ENCODE peak calls at places on chromosomes 1 and 21, in ten cellular contexts. One of them, this sample, is unnamed.
A peak's percentile ranks its signal among the peaks of the same experiment; 100 is the strongest.

GRCh38 chr1:213171711-213172110 is 120.7 kb downstream of the RPS6KC1 start:
- DNase-seq in ureter: no peak
- DNase-seq in T follicular helper cell: no peak
- DNase-seq in stimulated activated CD4-positive, alpha-beta T cell treated with anti-CD3 and anti-CD28 coated beads, Interleukin-4, amount 100 ng/mL, for 24 hours: no peak
- DNase-seq in HS-5: no peak
- DNase-seq in activated CD4-positive, alpha-beta T cell treated with anti-CD3 and anti-CD28 coated beads for 24 hours: no peak
- DNase-seq in upper lobe of right lung: no peak
- DNase-seq in CD8-positive, alpha-beta memory T cell: no peak
- DNase-seq in left ventricle myocardium inferior: no peak
- DNase-seq in AG08396: no peak
- DNase-seq in this sample: no peak

GRCh38 chr1:198701766-198702539 is 63.1 kb downstream of the PTPRC start:
- DNase-seq in AG08396: no peak
- DNase-seq in activated CD4-positive, alpha-beta T cell treated with anti-CD3 and anti-CD28 coated beads for 24 hours: no peak
- DNase-seq in left ventricle myocardium inferior: no peak
- DNase-seq in CD8-positive, alpha-beta memory T cell: no peak
- DNase-seq in upper lobe of right lung: no peak
- DNase-seq in ureter: no peak
- DNase-seq in T follicular helper cell: no peak
- DNase-seq in HS-5: no peak
- DNase-seq in stimulated activated CD4-positive, alpha-beta T cell treated with anti-CD3 and anti-CD28 coated beads, Interleukin-4, amount 100 ng/mL, for 24 hours: no peak
- DNase-seq in this sample: no peak

GRCh38 chr1:51636765-51637522 is 20.1 kb downstream of the OSBPL9 start:
- DNase-seq in T follicular helper cell: no peak
- DNase-seq in AG08396: no peak
- DNase-seq in activated CD4-positive, alpha-beta T cell treated with anti-CD3 and anti-CD28 coated beads for 24 hours: no peak
- DNase-seq in CD8-positive, alpha-beta memory T cell: no peak
- DNase-seq in stimulated activated CD4-positive, alpha-beta T cell treated with anti-CD3 and anti-CD28 coated beads, Interleukin-4, amount 100 ng/mL, for 24 hours: no peak
- DNase-seq in upper lobe of right lung: no peak
- DNase-seq in left ventricle myocardium inferior: no peak
- DNase-seq in HS-5: peak; percentile 77
- DNase-seq in ureter: no peak
- DNase-seq in this sample: no peak

GRCh38 chr1:201505505-201505893 is 1.4 kb downstream of the CSRP1 start:
- DNase-seq in stimulated activated CD4-positive, alpha-beta T cell treated with anti-CD3 and anti-CD28 coated beads, Interleukin-4, amount 100 ng/mL, for 24 hours: no peak
- DNase-seq in ureter: no peak
- DNase-seq in HS-5: peak; percentile 53
- DNase-seq in left ventricle myocardium inferior: no peak
- DNase-seq in T follicular helper cell: no peak
- DNase-seq in activated CD4-positive, alpha-beta T cell treated with anti-CD3 and anti-CD28 coated beads for 24 hours: no peak
- DNase-seq in CD8-positive, alpha-beta memory T cell: no peak
- DNase-seq in AG08396: peak; percentile 57
- DNase-seq in upper lobe of right lung: no peak
- DNase-seq in this sample: no peak

GRCh38 chr1:71634159-71634558 is 553.3 kb upstream of the ZRANB2 start:
- DNase-seq in stimulated activated CD4-positive, alpha-beta T cell treated with anti-CD3 and anti-CD28 coated beads, Interleukin-4, amount 100 ng/mL, for 24 hours: no peak
- DNase-seq in AG08396: no peak
- DNase-seq in T follicular helper cell: no peak
- DNase-seq in HS-5: no peak
- DNase-seq in left ventricle myocardium inferior: no peak
- DNase-seq in activated CD4-positive, alpha-beta T cell treated with anti-CD3 and anti-CD28 coated beads for 24 hours: no peak
- DNase-seq in CD8-positive, alpha-beta memory T cell: no peak
- DNase-seq in ureter: no peak
- DNase-seq in upper lobe of right lung: no peak
- DNase-seq in this sample: no peak

GRCh38 chr1:10682449-10683365 is 113.7 kb downstream of the CASZ1 start:
- DNase-seq in T follicular helper cell: no peak
- DNase-seq in HS-5: no peak
- DNase-seq in ureter: no peak
- DNase-seq in CD8-positive, alpha-beta memory T cell: no peak
- DNase-seq in activated CD4-positive, alpha-beta T cell treated with anti-CD3 and anti-CD28 coated beads for 24 hours: no peak
- DNase-seq in upper lobe of right lung: no peak
- DNase-seq in AG08396: no peak
- DNase-seq in left ventricle myocardium inferior: no peak
- DNase-seq in stimulated activated CD4-positive, alpha-beta T cell treated with anti-CD3 and anti-CD28 coated beads, Interleukin-4, amount 100 ng/mL, for 24 hours: no peak
- DNase-seq in this sample: no peak

GRCh38 chr1:198179556-198179981 is 22.8 kb downstream of the NEK7 start:
- DNase-seq in T follicular helper cell: no peak
- DNase-seq in activated CD4-positive, alpha-beta T cell treated with anti-CD3 and anti-CD28 coated beads for 24 hours: no peak
- DNase-seq in HS-5: no peak
- DNase-seq in stimulated activated CD4-positive, alpha-beta T cell treated with anti-CD3 and anti-CD28 coated beads, Interleukin-4, amount 100 ng/mL, for 24 hours: no peak
- DNase-seq in upper lobe of right lung: no peak
- DNase-seq in ureter: no peak
- DNase-seq in AG08396: no peak
- DNase-seq in left ventricle myocardium inferior: no peak
- DNase-seq in CD8-positive, alpha-beta memory T cell: peak; percentile 54
- DNase-seq in this sample: no peak

GRCh38 chr1:234745844-234746797 is 136.1 kb upstream of the IRF2BP2 start:
- DNase-seq in stimulated activated CD4-positive, alpha-beta T cell treated with anti-CD3 and anti-CD28 coated beads, Interleukin-4, amount 100 ng/mL, for 24 hours: no peak
- DNase-seq in T follicular helper cell: no peak
- DNase-seq in AG08396: peak; percentile 16
- DNase-seq in ureter: no peak
- DNase-seq in HS-5: no peak
- DNase-seq in left ventricle myocardium inferior: no peak
- DNase-seq in activated CD4-positive, alpha-beta T cell treated with anti-CD3 and anti-CD28 coated beads for 24 hours: no peak
- DNase-seq in upper lobe of right lung: no peak
- DNase-seq in CD8-positive, alpha-beta memory T cell: no peak
- DNase-seq in this sample: no peak

GRCh38 chr1:6859415-6860343 is 74.4 kb downstream of the CAMTA1 start:
- DNase-seq in ureter: no peak
- DNase-seq in left ventricle myocardium inferior: no peak
- DNase-seq in upper lobe of right lung: no peak
- DNase-seq in HS-5: peak; percentile 97
- DNase-seq in activated CD4-positive, alpha-beta T cell treated with anti-CD3 and anti-CD28 coated beads for 24 hours: no peak
- DNase-seq in stimulated activated CD4-positive, alpha-beta T cell treated with anti-CD3 and anti-CD28 coated beads, Interleukin-4, amount 100 ng/mL, for 24 hours: no peak
- DNase-seq in CD8-positive, alpha-beta memory T cell: no peak
- DNase-seq in AG08396: peak; percentile 49
- DNase-seq in T follicular helper cell: no peak
- DNase-seq in this sample: no peak

GRCh38 chr1:59177756-59178155 is 119.1 kb upstream of the FGGY start:
- DNase-seq in AG08396: no peak
- DNase-seq in left ventricle myocardium inferior: no peak
- DNase-seq in ureter: no peak
- DNase-seq in HS-5: no peak
- DNase-seq in CD8-positive, alpha-beta memory T cell: no peak
- DNase-seq in T follicular helper cell: no peak
- DNase-seq in activated CD4-positive, alpha-beta T cell treated with anti-CD3 and anti-CD28 coated beads for 24 hours: no peak
- DNase-seq in stimulated activated CD4-positive, alpha-beta T cell treated with anti-CD3 and anti-CD28 coated beads, Interleukin-4, amount 100 ng/mL, for 24 hours: no peak
- DNase-seq in upper lobe of right lung: no peak
- DNase-seq in this sample: no peak

GRCh38 chr21:34926784-34927548 is 122.1 kb downstream of the RUNX1 start:
- DNase-seq in HS-5: no peak
- DNase-seq in activated CD4-positive, alpha-beta T cell treated with anti-CD3 and anti-CD28 coated beads for 24 hours: no peak
- DNase-seq in stimulated activated CD4-positive, alpha-beta T cell treated with anti-CD3 and anti-CD28 coated beads, Interleukin-4, amount 100 ng/mL, for 24 hours: no peak
- DNase-seq in ureter: no peak
- DNase-seq in upper lobe of right lung: no peak
- DNase-seq in CD8-positive, alpha-beta memory T cell: no peak
- DNase-seq in T follicular helper cell: no peak
- DNase-seq in AG08396: no peak
- DNase-seq in left ventricle myocardium inferior: no peak
- DNase-seq in this sample: no peak

GRCh38 chr1:33349081-33349759 is 28.3 kb upstream of the A3GALT2 start:
- DNase-seq in HS-5: no peak
- DNase-seq in stimulated activated CD4-positive, alpha-beta T cell treated with anti-CD3 and anti-CD28 coated beads, Interleukin-4, amount 100 ng/mL, for 24 hours: peak; percentile 47
- DNase-seq in CD8-positive, alpha-beta memory T cell: peak; percentile 50
- DNase-seq in left ventricle myocardium inferior: peak; percentile 60
- DNase-seq in ureter: no peak
- DNase-seq in T follicular helper cell: peak; percentile 26
- DNase-seq in activated CD4-positive, alpha-beta T cell treated with anti-CD3 and anti-CD28 coated beads for 24 hours: peak; percentile 38
- DNase-seq in upper lobe of right lung: peak; percentile 87
- DNase-seq in AG08396: peak; percentile 58
- DNase-seq in this sample: peak; percentile 56

GRCh38 chr1:82108843-82109242 is 308.1 kb downstream of the ADGRL2 start:
- DNase-seq in upper lobe of right lung: no peak
- DNase-seq in left ventricle myocardium inferior: no peak
- DNase-seq in ureter: no peak
- DNase-seq in T follicular helper cell: no peak
- DNase-seq in CD8-positive, alpha-beta memory T cell: no peak
- DNase-seq in AG08396: no peak
- DNase-seq in stimulated activated CD4-positive, alpha-beta T cell treated with anti-CD3 and anti-CD28 coated beads, Interleukin-4, amount 100 ng/mL, for 24 hours: no peak
- DNase-seq in HS-5: no peak
- DNase-seq in activated CD4-positive, alpha-beta T cell treated with anti-CD3 and anti-CD28 coated beads for 24 hours: no peak
- DNase-seq in this sample: no peak

GRCh38 chr1:166036092-166036491 is 130.7 kb downstream of the FAM78B start:
- DNase-seq in CD8-positive, alpha-beta memory T cell: no peak
- DNase-seq in stimulated activated CD4-positive, alpha-beta T cell treated with anti-CD3 and anti-CD28 coated beads, Interleukin-4, amount 100 ng/mL, for 24 hours: no peak
- DNase-seq in AG08396: no peak
- DNase-seq in ureter: no peak
- DNase-seq in HS-5: no peak
- DNase-seq in upper lobe of right lung: no peak
- DNase-seq in left ventricle myocardium inferior: no peak
- DNase-seq in activated CD4-positive, alpha-beta T cell treated with anti-CD3 and anti-CD28 coated beads for 24 hours: no peak
- DNase-seq in T follicular helper cell: no peak
- DNase-seq in this sample: no peak

GRCh38 chr1:29471487-29472313 is 235.4 kb downstream of the PTPRU start:
- DNase-seq in upper lobe of right lung: no peak
- DNase-seq in AG08396: no peak
- DNase-seq in CD8-positive, alpha-beta memory T cell: no peak
- DNase-seq in ureter: peak; percentile 27
- DNase-seq in T follicular helper cell: no peak
- DNase-seq in HS-5: no peak
- DNase-seq in activated CD4-positive, alpha-beta T cell treated with anti-CD3 and anti-CD28 coated beads for 24 hours: no peak
- DNase-seq in stimulated activated CD4-positive, alpha-beta T cell treated with anti-CD3 and anti-CD28 coated beads, Interleukin-4, amount 100 ng/mL, for 24 hours: no peak
- DNase-seq in left ventricle myocardium inferior: no peak
- DNase-seq in this sample: no peak

GRCh38 chr1:26784023-26784871 is 3.5 kb upstream of the PIGV start:
- DNase-seq in stimulated activated CD4-positive, alpha-beta T cell treated with anti-CD3 and anti-CD28 coated beads, Interleukin-4, amount 100 ng/mL, for 24 hours: no peak
- DNase-seq in AG08396: peak; percentile 76
- DNase-seq in T follicular helper cell: no peak
- DNase-seq in activated CD4-positive, alpha-beta T cell treated with anti-CD3 and anti-CD28 coated beads for 24 hours: no peak
- DNase-seq in HS-5: no peak
- DNase-seq in ureter: peak; percentile 81
- DNase-seq in upper lobe of right lung: no peak
- DNase-seq in left ventricle myocardium inferior: peak; percentile 53
- DNase-seq in CD8-positive, alpha-beta memory T cell: no peak
- DNase-seq in this sample: no peak

GRCh38 chr1:99685516-99686180 is 39.7 kb downstream of the PALMD start:
- DNase-seq in AG08396: peak; percentile 69
- DNase-seq in CD8-positive, alpha-beta memory T cell: peak; percentile 10
- DNase-seq in T follicular helper cell: peak; percentile 5
- DNase-seq in upper lobe of right lung: peak; percentile 70
- DNase-seq in HS-5: no peak
- DNase-seq in ureter: peak; percentile 68
- DNase-seq in stimulated activated CD4-positive, alpha-beta T cell treated with anti-CD3 and anti-CD28 coated beads, Interleukin-4, amount 100 ng/mL, for 24 hours: peak; percentile 31
- DNase-seq in left ventricle myocardium inferior: peak; percentile 70
- DNase-seq in activated CD4-positive, alpha-beta T cell treated with anti-CD3 and anti-CD28 coated beads for 24 hours: peak; percentile 34
- DNase-seq in this sample: peak; percentile 51

GRCh38 chr1:218468707-218469106 is 123.6 kb downstream of the TGFB2 start:
- DNase-seq in stimulated activated CD4-positive, alpha-beta T cell treated with anti-CD3 and anti-CD28 coated beads, Interleukin-4, amount 100 ng/mL, for 24 hours: no peak
- DNase-seq in activated CD4-positive, alpha-beta T cell treated with anti-CD3 and anti-CD28 coated beads for 24 hours: no peak
- DNase-seq in HS-5: no peak
- DNase-seq in T follicular helper cell: no peak
- DNase-seq in left ventricle myocardium inferior: no peak
- DNase-seq in AG08396: no peak
- DNase-seq in ureter: no peak
- DNase-seq in upper lobe of right lung: no peak
- DNase-seq in CD8-positive, alpha-beta memory T cell: no peak
- DNase-seq in this sample: no peak

GRCh38 chr1:28456078-28456477 is 49.8 kb upstream of the RCC1 start:
- DNase-seq in T follicular helper cell: no peak
- DNase-seq in CD8-positive, alpha-beta memory T cell: no peak
- DNase-seq in left ventricle myocardium inferior: no peak
- DNase-seq in upper lobe of right lung: no peak
- DNase-seq in HS-5: no peak
- DNase-seq in ureter: no peak
- DNase-seq in activated CD4-positive, alpha-beta T cell treated with anti-CD3 and anti-CD28 coated beads for 24 hours: no peak
- DNase-seq in stimulated activated CD4-positive, alpha-beta T cell treated with anti-CD3 and anti-CD28 coated beads, Interleukin-4, amount 100 ng/mL, for 24 hours: no peak
- DNase-seq in AG08396: peak; percentile 17
- DNase-seq in this sample: no peak

GRCh38 chr21:42661688-42662429 is 8.4 kb downstream of the PDE9A start:
- DNase-seq in AG08396: no peak
- DNase-seq in ureter: no peak
- DNase-seq in activated CD4-positive, alpha-beta T cell treated with anti-CD3 and anti-CD28 coated beads for 24 hours: no peak
- DNase-seq in HS-5: no peak
- DNase-seq in T follicular helper cell: no peak
- DNase-seq in upper lobe of right lung: no peak
- DNase-seq in stimulated activated CD4-positive, alpha-beta T cell treated with anti-CD3 and anti-CD28 coated beads, Interleukin-4, amount 100 ng/mL, for 24 hours: no peak
- DNase-seq in CD8-positive, alpha-beta memory T cell: no peak
- DNase-seq in left ventricle myocardium inferior: no peak
- DNase-seq in this sample: no peak

GRCh38 chr1:145978477-145978859 is 14.0 kb downstream of the POLR3GL start:
- DNase-seq in ureter: no peak
- DNase-seq in CD8-positive, alpha-beta memory T cell: no peak
- DNase-seq in upper lobe of right lung: no peak
- DNase-seq in HS-5: no peak
- DNase-seq in stimulated activated CD4-positive, alpha-beta T cell treated with anti-CD3 and anti-CD28 coated beads, Interleukin-4, amount 100 ng/mL, for 24 hours: no peak
- DNase-seq in activated CD4-positive, alpha-beta T cell treated with anti-CD3 and anti-CD28 coated beads for 24 hours: no peak
- DNase-seq in T follicular helper cell: no peak
- DNase-seq in left ventricle myocardium inferior: no peak
- DNase-seq in AG08396: no peak
- DNase-seq in this sample: no peak

GRCh38 chr1:108862698-108863477 is 6.0 kb upstream of the AKNAD1 start:
- DNase-seq in left ventricle myocardium inferior: no peak
- DNase-seq in activated CD4-positive, alpha-beta T cell treated with anti-CD3 and anti-CD28 coated beads for 24 hours: no peak
- DNase-seq in upper lobe of right lung: no peak
- DNase-seq in AG08396: no peak
- DNase-seq in ureter: no peak
- DNase-seq in T follicular helper cell: no peak
- DNase-seq in HS-5: no peak
- DNase-seq in stimulated activated CD4-positive, alpha-beta T cell treated with anti-CD3 and anti-CD28 coated beads, Interleukin-4, amount 100 ng/mL, for 24 hours: no peak
- DNase-seq in CD8-positive, alpha-beta memory T cell: no peak
- DNase-seq in this sample: no peak

This sample was measured in stimulated activated naive CD8-positive, alpha-beta T cell treated with anti-CD3 and anti-CD28 coated beads, Interleukin-15, Interleukin-2, amounts not matched to agents 100 U/mL and 50 U/mL, for 24 hours.